ENCODE peak calls at places on chromosome 11, in ten cellular contexts. B, R, H, Y, K, L, Z, O, S and A are unnamed samples.

GRCh38 chr11:61749607-61750217 is 2.7 kb upstream of the MYRF start:
- DNase-seq in K (no peak), O (no peak), B (no peak), Z (no peak), Y (peak; percentile 98), H (no peak), L (no peak), R (no peak), S (no peak), A (no peak)

GRCh38 chr11:68560216-68560615 is 99.7 kb downstream of the PPP6R3 start:
- DNase-seq in O (no peak), H (no peak), K (no peak), R (no peak), Z (no peak), L (no peak), Y (no peak), S (no peak), B (no peak), A (no peak)

GRCh38 chr11:9656864-9657263 is 7.0 kb upstream of the SWAP70 start:
- DNase-seq in B (no peak), R (no peak), Y (no peak), L (no peak), S (no peak), K (no peak), O (no peak), Z (no peak), H (no peak), A (no peak)

GRCh38 chr11:63915961-63916836 is 765 bp downstream of the RCOR2 start:
- DNase-seq in O (peak; percentile 42), R (peak; percentile 33), S (no peak), H (no peak), Y (no peak), K (peak; percentile 60), B (no peak), L (peak; percentile 73), Z (peak; percentile 26), A (no peak)

GRCh38 chr11:67114275-67114896 is 4.7 kb upstream of the KDM2A start:
- DNase-seq in L (no peak), K (no peak), S (no peak), Z (no peak), O (no peak), B (no peak), H (no peak), Y (no peak), R (no peak), A (no peak)

GRCh38 chr11:128613300-128613995 is 26.1 kb upstream of the ETS1 start:
- DNase-seq in Z (no peak), H (no peak), B (no peak), Y (no peak), R (no peak), S (no peak), O (no peak), L (no peak), K (no peak), A (no peak)

GRCh38 chr11:121250843-121251242 is 41.7 kb upstream of the SC5D start:
- DNase-seq in O (no peak), S (no peak), Z (no peak), H (no peak), Y (no peak), R (no peak), B (no peak), K (no peak), L (no peak), A (no peak)

GRCh38 chr11:34034053-34034452 is 17.5 kb upstream of the CAPRIN1 start:
- DNase-seq in O (no peak), K (no peak), B (no peak), Z (no peak), Y (no peak), S (no peak), R (no peak), H (no peak), L (no peak), A (no peak)

GRCh38 chr11:64164392-64165312 is 1.3 kb downstream of the MACROD1 start:
- DNase-seq in R (no peak), H (no peak), K (peak; percentile 56), S (no peak), L (peak; percentile 60), B (no peak), Z (no peak), Y (no peak), O (no peak), A (peak; percentile 93)

GRCh38 chr11:71210861-71211260 is 41.5 kb downstream of the SHANK2 start:
- DNase-seq in S (no peak), H (no peak), B (no peak), L (no peak), O (no peak), Y (no peak), R (no peak), Z (no peak), K (no peak), A (no peak)

GRCh38 chr11:61334434-61335354 is 1.7 kb downstream of the TKFC start:
- DNase-seq in R (no peak), Y (no peak), Z (no peak), B (no peak), K (no peak), O (peak; percentile 24), S (no peak), L (peak; percentile 60), H (no peak), A (no peak)

GRCh38 chr11:29293825-29294224 is 723.0 kb downstream of the KCNA4 start:
- DNase-seq in K (no peak), L (no peak), B (no peak), Z (no peak), O (peak; percentile 73), Y (no peak), R (no peak), S (no peak), H (no peak), A (no peak)

GRCh38 chr11:17976651-17977050 is 36.2 kb downstream of the SERGEF start:
- DNase-seq in O (no peak), L (no peak), R (no peak), Z (no peak), S (no peak), B (no peak), K (no peak), Y (no peak), H (no peak), A (no peak)

GRCh38 chr11:62132188-62132587 is 8.4 kb downstream of the INCENP start:
- DNase-seq in B (no peak), O (no peak), Y (no peak), Z (no peak), S (no peak), K (no peak), L (no peak), R (no peak), H (no peak), A (no peak)

GRCh38 chr11:132361011-132361550 is 990.7 kb downstream of the NTM start:
- DNase-seq in H (no peak), K (no peak), Y (no peak), L (no peak), R (no peak), O (no peak), Z (no peak), S (no peak), B (no peak), A (no peak)

GRCh38 chr11:2248242-2248641 is 22.1 kb downstream of the ASCL2 start:
- DNase-seq in B (no peak), R (no peak), O (no peak), H (no peak), Z (no peak), Y (no peak), L (no peak), K (no peak), S (no peak), A (no peak)

GRCh38 chr11:69655479-69656394 is 14.8 kb downstream of the CCND1 start:
- DNase-seq in L (no peak), H (no peak), R (no peak), B (no peak), Y (no peak), O (no peak), K (peak; percentile 16), S (no peak), Z (no peak), A (no peak)

GRCh38 chr11:61111786-61112517 is 9.7 kb downstream of the CD5 start:
- DNase-seq in H (peak; percentile 52), Z (no peak), K (no peak), S (peak; percentile 53), B (no peak), L (peak; percentile 77), R (no peak), Y (no peak), O (no peak), A (no peak)

GRCh38 chr11:63510360-63511130 is 4.7 kb downstream of the LGALS12 start:
- DNase-seq in S (no peak), Z (no peak), B (no peak), O (peak; percentile 65), R (no peak), Y (peak; percentile 70), K (peak; percentile 28), H (no peak), L (no peak), A (peak; percentile 87)

GRCh38 chr11:64763804-64764611 is 4.2 kb upstream of the PYGM start:
- DNase-seq in R (no peak), B (peak; percentile 49), K (no peak), Z (no peak), Y (no peak), H (peak; percentile 69), S (peak; percentile 51), O (no peak), L (peak; percentile 77), A (peak; percentile 32)

GRCh38 chr11:1773711-1774550 is 10.2 kb upstream of the CTSD start:
- DNase-seq in Y (no peak), B (no peak), K (no peak), S (no peak), O (no peak), H (no peak), L (no peak), R (no peak), Z (no peak), A (peak; percentile 5)

GRCh38 chr11:8352852-8353505 is 89.3 kb upstream of the LMO1 start:
- DNase-seq in Z (no peak), L (no peak), O (no peak), S (no peak), Y (no peak), B (no peak), K (no peak), H (no peak), R (no peak), A (no peak)

GRCh38 chr11:3617990-3618389 is 23.8 kb downstream of the ART5 start:
- DNase-seq in H (no peak), O (no peak), L (no peak), Y (no peak), Z (no peak), K (no peak), S (no peak), B (no peak), R (no peak), A (no peak)

GRCh38 chr11:115774756-115775155 is 270.5 kb upstream of the CADM1 start:
- DNase-seq in H (no peak), Z (no peak), R (no peak), B (no peak), L (no peak), Y (no peak), K (no peak), O (no peak), S (no peak), A (no peak)

GRCh38 chr11:9615031-9615451 is 41.6 kb downstream of the WEE1 start:
- DNase-seq in B (no peak), H (no peak), S (no peak), R (no peak), K (no peak), Z (no peak), Y (no peak), O (peak; percentile 38), L (no peak), A (no peak)

GRCh38 chr11:34439521-34440258 is 956 bp downstream of the CAT start:
- DNase-seq in B (no peak), K (no peak), L (no peak), R (no peak), Z (no peak), O (peak; percentile 22), H (no peak), Y (no peak), S (no peak), A (no peak)

GRCh38 chr11:123258877-123259276 is 63.8 kb upstream of the CLMP start:
- DNase-seq in R (no peak), B (no peak), H (no peak), L (no peak), Z (no peak), Y (no peak), S (no peak), K (no peak), O (no peak), A (no peak)

GRCh38 chr11:112477929-112478317 is 217.3 kb upstream of the PLET1 start:
- DNase-seq in L (no peak), Z (no peak), S (no peak), O (no peak), B (no peak), Y (no peak), K (no peak), R (no peak), H (no peak), A (no peak)